ENCODE peak calls at places on chromosomes 6 and 20, in eight cellular contexts. B is DMS153; Z is progenitor cell of endocrine pancreas; X is Right ventricle myocardium inferior; V is HEK293T; A is fibroblast of the aortic adventitia; R is stimulated activated CD8-positive, alpha-beta memory T cell treated with anti-CD3 and anti-CD28 coated beads, Interleukin-4, amount 100 ng/mL, for 24 hours; W is CD4-positive, alpha-beta T cell. I is an unnamed sample.
A peak's percentile ranks its signal among the peaks of the same experiment; 100 is the strongest.

GRCh38 chr20:37669062-37669772 is 24.6 kb upstream of the CTNNBL1 start:
- DNase-seq in V (no peak), W (no peak), X (no peak), R (no peak), A (no peak), Z (no peak), B (no peak), I (no peak)

GRCh38 chr20:9172908-9173307 is 104.0 kb downstream of the PLCB4 start:
- DNase-seq in Z (no peak), X (no peak), A (peak; percentile 22), B (no peak), R (no peak), W (no peak), V (no peak), I (no peak)

GRCh38 chr6:6525948-6526347 is 62.6 kb upstream of the LY86 start:
- DNase-seq in V (no peak), B (no peak), X (no peak), A (no peak), W (no peak), R (no peak), Z (no peak), I (no peak)

GRCh38 chr20:12051206-12052163 is 133.8 kb downstream of the BTBD3 start:
- DNase-seq in X (no peak), R (no peak), V (no peak), B (no peak), A (peak; percentile 23), Z (no peak), W (no peak), I (no peak)

GRCh38 chr6:147207351-147207750 is 3.1 kb downstream of the STXBP5 start:
- DNase-seq in X (no peak), Z (no peak), B (no peak), W (no peak), V (no peak), A (peak; percentile 74), R (no peak), I (peak; percentile 4)

GRCh38 chr20:41719151-41719550 is 101.0 kb upstream of the CHD6 start:
- DNase-seq in B (no peak), X (no peak), V (no peak), Z (no peak), R (no peak), W (no peak), A (no peak), I (no peak)

GRCh38 chr20:53403029-53403428 is 190.6 kb downstream of the ZNF217 start:
- DNase-seq in X (no peak), W (no peak), V (no peak), A (no peak), Z (no peak), R (no peak), B (no peak), I (no peak)

GRCh38 chr6:35919085-35919826 is 1.6 kb downstream of the SRPK1 start:
- DNase-seq in Z (no peak), W (no peak), V (no peak), A (no peak), R (no peak), X (no peak), B (peak; percentile 10), I (no peak)

GRCh38 chr6:163180874-163181541 is 233.5 kb upstream of the QKI start:
- DNase-seq in R (no peak), B (no peak), W (no peak), A (peak; percentile 49), Z (peak; percentile 27), X (peak; percentile 86), V (peak; percentile 72), I (no peak)

GRCh38 chr6:144248470-144249301 is 36.4 kb upstream of the UTRN start:
- DNase-seq in Z (no peak), W (no peak), R (no peak), A (peak; percentile 96), B (no peak), V (no peak), X (no peak), I (no peak)

GRCh38 chr6:170029416-170030283 is 261.2 kb downstream of the DLL1 start:
- DNase-seq in W (no peak), A (no peak), B (no peak), V (no peak), R (no peak), X (no peak), Z (no peak), I (no peak)

GRCh38 chr6:11785449-11785951 is 6.9 kb upstream of the ADTRP start:
- DNase-seq in R (no peak), V (no peak), Z (no peak), B (no peak), X (no peak), A (no peak), W (no peak), I (no peak)